ENCODE peak calls at places on chromosomes 6 and 20, in five cellular contexts. K, X, Z, N and T are unnamed samples.
A peak's percentile ranks its signal among the peaks of the same experiment; 100 is the strongest.

GRCh38 chr6:31870385-31870921 is 7.8 kb upstream of the NEU1 start:
- DNase-seq in K (no peak), X (no peak), Z (no peak), N (no peak), T (peak; percentile 68)

GRCh38 chr20:45283529-45284065 is 23.0 kb upstream of the RBPJL start:
- DNase-seq in K (no peak), X (no peak), Z (no peak), N (no peak), T (no peak)

GRCh38 chr6:56399250-56399671 is 151.9 kb upstream of the COL21A1 start:
- DNase-seq in K (no peak), X (no peak), Z (no peak), N (no peak), T (no peak)

GRCh38 chr6:129306826-129307225 is 403.2 kb downstream of the ARHGAP18 start:
- DNase-seq in K (no peak), X (no peak), Z (no peak), N (no peak), T (no peak)

GRCh38 chr6:12422848-12423247 is 132.7 kb downstream of the EDN1 start:
- DNase-seq in K (no peak), X (no peak), Z (no peak), N (no peak), T (no peak)

GRCh38 chr6:143410859-143411270 is 39.6 kb downstream of the ADAT2 start:
- DNase-seq in K (no peak), X (peak; percentile 38), Z (no peak), N (no peak), T (no peak)

GRCh38 chr6:13355043-13355945 is 27.0 kb upstream of the TBC1D7 start:
- DNase-seq in K (no peak), X (peak; percentile 87), Z (peak; percentile 35), N (peak; percentile 58), T (no peak)

GRCh38 chr6:39599996-39600395 is 125.2 kb downstream of the KIF6 start:
- DNase-seq in K (no peak), X (no peak), Z (no peak), N (no peak), T (no peak)

GRCh38 chr6:1144842-1145755 is 166.8 kb upstream of the FOXQ1 start:
- DNase-seq in K (no peak), X (peak; percentile 82), Z (no peak), N (no peak), T (no peak)

GRCh38 chr6:126805861-126806260 is 312.6 kb upstream of the RSPO3 start:
- DNase-seq in K (no peak), X (no peak), Z (no peak), N (no peak), T (no peak)

GRCh38 chr20:24698706-24699206 is 229.3 kb downstream of the SYNDIG1 start:
- DNase-seq in K (no peak), X (no peak), Z (no peak), N (no peak), T (no peak)

GRCh38 chr6:145012039-145012662 is 723.2 kb downstream of the EPM2A start:
- DNase-seq in K (no peak), X (peak; percentile 38), Z (no peak), N (no peak), T (no peak)

GRCh38 chr20:10376271-10377075 is 57.5 kb downstream of the MKKS start:
- DNase-seq in K (no peak), X (peak; percentile 70), Z (no peak), N (no peak), T (no peak)

GRCh38 chr20:19244291-19244690 is 31.8 kb downstream of the SLC24A3 start:
- DNase-seq in K (no peak), X (no peak), Z (no peak), N (no peak), T (no peak)

GRCh38 chr20:44491635-44492395 is 16.1 kb downstream of the TTPAL start:
- DNase-seq in K (no peak), X (peak; percentile 72), Z (no peak), N (no peak), T (peak; percentile 39)

GRCh38 chr6:107813555-107814194 is 10.4 kb downstream of the SCML4 start:
- DNase-seq in K (no peak), X (no peak), Z (no peak), N (no peak), T (no peak)

GRCh38 chr6:12296255-12296573 is 6.1 kb downstream of the EDN1 start:
- DNase-seq in K (no peak), X (peak; percentile 88), Z (no peak), N (no peak), T (no peak)

GRCh38 chr20:42978184-42978974 is 211.3 kb downstream of the PTPRT start:
- DNase-seq in K (no peak), X (no peak), Z (no peak), N (no peak), T (no peak)

GRCh38 chr20:44370639-44371218 is 15.2 kb downstream of the HNF4A start:
- DNase-seq in K (peak; percentile 73), X (no peak), Z (no peak), N (no peak), T (no peak)

GRCh38 chr6:27145731-27146455 is 101.6 kb upstream of the PRSS16 start:
- DNase-seq in K (peak; percentile 62), X (peak; percentile 80), Z (peak; percentile 90), N (peak; percentile 82), T (peak; percentile 94)

GRCh38 chr6:27149140-27149539 is 98.4 kb upstream of the PRSS16 start:
- DNase-seq in K (no peak), X (no peak), Z (no peak), N (no peak), T (no peak)

GRCh38 chr6:27144740-27145079 is 102.8 kb upstream of the PRSS16 start:
- DNase-seq in K (no peak), X (no peak), Z (no peak), N (peak; percentile 20), T (no peak)

GRCh38 chr6:27148404-27148795 is 99.1 kb upstream of the PRSS16 start:
- DNase-seq in K (no peak), X (no peak), Z (no peak), N (no peak), T (no peak)

DNA sequence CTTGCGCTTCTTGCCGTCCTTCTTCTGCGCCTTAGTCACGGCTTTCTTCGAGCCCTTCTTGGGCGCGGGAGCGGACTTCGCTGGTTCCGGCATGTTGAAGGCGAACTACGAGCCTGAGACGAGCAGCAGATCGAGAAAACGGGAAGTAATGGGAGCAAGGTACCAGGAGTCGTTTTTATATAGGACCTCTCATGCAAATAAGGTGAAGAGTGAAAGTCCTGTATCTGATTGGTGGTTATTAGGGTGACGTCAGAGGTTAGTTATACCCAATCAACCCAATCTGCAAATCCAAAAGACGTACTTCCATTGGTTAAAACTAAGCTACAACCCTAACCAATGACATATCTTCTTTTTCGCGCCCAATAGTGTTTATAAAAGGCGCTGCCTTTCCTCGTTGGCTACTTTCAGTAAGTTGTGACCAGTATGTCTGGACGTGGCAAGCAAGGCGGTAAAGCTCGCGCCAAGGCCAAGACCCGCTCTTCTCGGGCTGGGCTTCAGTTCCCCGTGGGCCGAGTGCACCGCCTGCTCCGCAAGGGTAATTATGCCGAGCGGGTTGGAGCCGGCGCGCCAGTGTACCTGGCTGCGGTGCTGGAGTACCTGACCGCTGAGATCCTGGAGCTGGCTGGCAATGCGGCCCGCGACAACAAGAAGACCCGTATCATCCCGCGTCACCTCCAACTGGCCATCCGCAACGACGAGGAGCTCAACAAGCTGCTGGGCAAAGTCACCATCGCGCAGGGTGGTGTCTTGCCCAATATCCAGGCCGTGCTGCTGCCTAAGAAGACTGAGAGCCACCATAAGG is 100.6 kb upstream of the PRSS16 start:
- DNase-seq in K (peak; percentile 87), X (peak; percentile 98), Z (peak; percentile 99), N (peak; percentile 85), T (peak; percentile 87)
- TF ChIP-seq CTCF in K (no peak), X (no peak), Z (no peak), N (no peak), T (no peak)

GRCh38 chr6:7146079-7146828 is 38.5 kb downstream of the RREB1 start:
- DNase-seq in K (peak; percentile 71), X (peak; percentile 72), Z (no peak), N (peak; percentile 33), T (peak; percentile 54)
- TF ChIP-seq CTCF in K (no peak), X (no peak), Z (no peak), N (no peak), T (no peak)

GRCh38 chr6:50093116-50093937 is 43.6 kb upstream of the DEFB112 start:
- DNase-seq in K (no peak), X (no peak), Z (no peak), N (no peak), T (no peak)

GRCh38 chr6:50091641-50092040 is 41.9 kb upstream of the DEFB112 start:
- DNase-seq in K (no peak), X (peak; percentile 23), Z (no peak), N (no peak), T (no peak)

GRCh38 chr6:50087231-50087954 is 37.7 kb upstream of the DEFB112 start:
- DNase-seq in K (no peak), X (peak; percentile 57), Z (no peak), N (no peak), T (no peak)
- TF ChIP-seq CTCF in K (no peak), X (peak; percentile 23), Z (peak; percentile 26), N (no peak), T (no peak)

GRCh38 chr20:50610212-50610718 is 81.1 kb downstream of the RIPOR3 start:
- DNase-seq in K (no peak), X (no peak), Z (no peak), N (no peak), T (no peak)
- TF ChIP-seq CTCF in K (no peak), X (no peak), Z (peak; percentile 27), N (no peak), T (no peak)

GRCh38 chr6:35757461-35758123 is 18.8 kb upstream of the CLPSL2 start:
- DNase-seq in K (no peak), X (peak; percentile 32), Z (peak; percentile 71), N (peak; percentile 32), T (no peak)
- TF ChIP-seq CTCF in K (no peak), X (peak; percentile 41), Z (peak; percentile 79), N (peak; percentile 41), T (peak; percentile 15)

GRCh38 chr20:55415567-55416142 is 589.7 kb downstream of the CBLN4 start:
- DNase-seq in K (no peak), X (no peak), Z (no peak), N (no peak), T (no peak)
- TF ChIP-seq CTCF in K (no peak), X (no peak), Z (no peak), N (no peak), T (no peak)

GRCh38 chr6:5783584-5784089 is 223.1 kb downstream of the NRN1 start:
- DNase-seq in K (no peak), X (no peak), Z (no peak), N (no peak), T (no peak)
- TF ChIP-seq CTCF in K (no peak), X (no peak), Z (no peak), N (no peak), T (no peak)

GRCh38 chr6:106556368-106556960 is 72.8 kb downstream of the RTN4IP1 start:
- DNase-seq in K (no peak), X (no peak), Z (no peak), N (no peak), T (no peak)
- TF ChIP-seq CTCF in K (no peak), X (peak; percentile 35), Z (peak; percentile 51), N (peak; percentile 60), T (no peak)